ENCODE peak calls at places on chromosomes 11 and 22, in eight cellular contexts. Q is mammary epithelial cell; U is body of pancreas; A is heart left ventricle; B is esophagus squamous epithelium; H is cardiac muscle cell; F is effector memory CD4-positive, alpha-beta T cell; N is tibial nerve. V is an unnamed sample.

GRCh38 chr11:118263694-118264567 is at the start of gene MPZL2:
- DNase-seq in H (peak; percentile 17), B (no peak), U (peak; percentile 86), A (peak; percentile 17), F (no peak), Q (peak; percentile 98), N (no peak), V (peak; percentile 38)

GRCh38 chr11:25272214-25272613 is 775.4 kb downstream of the LUZP2 start:
- DNase-seq in U (no peak), B (no peak), Q (no peak), A (no peak), H (no peak), N (no peak), F (no peak), V (no peak)

GRCh38 chr11:1745701-1746320 is 4.6 kb downstream of the IFITM10 start:
- DNase-seq in B (no peak), U (peak; percentile 4), H (no peak), Q (no peak), A (no peak), F (no peak), N (no peak), V (no peak)

GRCh38 chr22:33726294-33726711 is 194.0 kb downstream of the LARGE1 start:
- DNase-seq in N (no peak), H (no peak), F (no peak), A (peak; percentile 16), Q (peak; percentile 60), U (peak; percentile 42), B (no peak), V (no peak)

GRCh38 chr11:64064374-64065140 is 28.8 kb downstream of the FLRT1 start:
- DNase-seq in U (no peak), H (no peak), B (no peak), N (no peak), F (no peak), Q (no peak), A (no peak), V (no peak)

GRCh38 chr11:133921513-133921912 is 35.3 kb downstream of the IGSF9B start:
- DNase-seq in F (no peak), U (no peak), N (no peak), A (no peak), Q (no peak), H (no peak), B (no peak), V (no peak)

GRCh38 chr11:104095791-104096190 is 59.4 kb downstream of the DDI1 start:
- DNase-seq in A (no peak), N (no peak), F (no peak), B (no peak), H (no peak), U (no peak), Q (no peak), V (no peak)

GRCh38 chr11:123475478-123475877 is 45.4 kb downstream of the GRAMD1B start:
- DNase-seq in B (no peak), N (no peak), H (peak; percentile 76), U (no peak), Q (no peak), F (no peak), A (no peak), V (peak; percentile 52)

GRCh38 chr11:47917643-47918369 is 62.6 kb upstream of the PTPRJ start:
- DNase-seq in B (peak; percentile 40), H (peak; percentile 65), F (no peak), A (peak; percentile 82), Q (no peak), N (peak; percentile 40), U (peak; percentile 93), V (peak; percentile 61)

GRCh38 chr11:61815790-61816735 is 740 bp downstream of the FADS1 start:
- DNase-seq in N (peak; percentile 44), A (peak; percentile 82), F (peak; percentile 59), Q (peak; percentile 83), U (peak; percentile 61), H (peak; percentile 67), B (no peak), V (peak; percentile 90)

GRCh38 chr11:65121865-65122696 is at the start of the genes FAU and MRPL49:
- DNase-seq in H (peak; percentile 99), F (peak; percentile 97), U (peak; percentile 99), Q (peak; percentile 97), A (peak; percentile 98), B (peak; percentile 95), N (peak; percentile 95), V (peak; percentile 98)

GRCh38 chr11:65120831-65121230 is 1.1 kb downstream of the FAU start:
- DNase-seq in U (no peak), H (no peak), F (no peak), B (no peak), Q (no peak), A (no peak), N (no peak), V (no peak)

GRCh38 chr11:65124480-65125196 is 2.5 kb downstream of the MRPL49 start:
- DNase-seq in A (no peak), H (no peak), F (no peak), Q (no peak), N (no peak), B (no peak), U (peak; percentile 9), V (no peak)

GRCh38 chr11:65119670-65119995 is 2.1 kb upstream of the ZNHIT2 start:
- DNase-seq in H (no peak), N (no peak), A (no peak), F (no peak), Q (no peak), B (no peak), U (peak; percentile 0), V (no peak)

GRCh38 chr11:65121447-65121864 is 478 bp downstream of the FAU start:
- DNase-seq in F (no peak), H (no peak), A (peak; percentile 15), N (no peak), U (no peak), Q (no peak), B (no peak), V (peak; percentile 50)
- H3K36me3 ChIP-seq in F (peaks cover 51% of the 10 kb centered on the region), H (peaks cover 20% of the 10 kb centered on the region), A (peaks cover 57% of the 10 kb centered on the region), N (peaks cover 57% of the 10 kb centered on the region), U (no peaks in the 10 kb centered on the region), Q (peaks cover 31% of the 10 kb centered on the region), B (peaks cover 15% of the 10 kb centered on the region), V (peaks cover 37% of the 10 kb centered on the region)

GRCh38 chr11:72840780-72841179 is 26.6 kb downstream of the ATG16L2 start:
- DNase-seq in A (no peak), B (no peak), U (no peak), F (no peak), N (no peak), Q (peak; percentile 54), H (no peak), V (no peak)
- H3K4me3 ChIP-seq in A (no peak overlapping the region), B (no peak overlapping the region), U (no peak overlapping the region), F (no peak overlapping the region), N (no peak overlapping the region), Q (no peak overlapping the region), H (no peak overlapping the region), V (no peak overlapping the region)

GRCh38 chr22:44344407-44344806 is 31.7 kb upstream of the SHISAL1 start:
- DNase-seq in A (no peak), U (no peak), F (no peak), H (no peak), B (no peak), Q (no peak), N (no peak), V (peak; percentile 23)

GRCh38 chr22:44338906-44339305 is 26.2 kb upstream of the SHISAL1 start:
- DNase-seq in H (no peak), A (no peak), Q (no peak), B (no peak), U (no peak), F (no peak), N (no peak), V (no peak)

GRCh38 chr22:44342347-44342956 is 29.7 kb upstream of the SHISAL1 start:
- DNase-seq in H (no peak), U (no peak), B (no peak), A (no peak), N (no peak), F (no peak), Q (no peak), V (no peak)

GRCh38 chr22:44340271-44341239 is 27.8 kb upstream of the SHISAL1 start:
- DNase-seq in A (no peak), Q (no peak), U (no peak), F (no peak), B (no peak), N (no peak), H (no peak), V (no peak)

DNA sequence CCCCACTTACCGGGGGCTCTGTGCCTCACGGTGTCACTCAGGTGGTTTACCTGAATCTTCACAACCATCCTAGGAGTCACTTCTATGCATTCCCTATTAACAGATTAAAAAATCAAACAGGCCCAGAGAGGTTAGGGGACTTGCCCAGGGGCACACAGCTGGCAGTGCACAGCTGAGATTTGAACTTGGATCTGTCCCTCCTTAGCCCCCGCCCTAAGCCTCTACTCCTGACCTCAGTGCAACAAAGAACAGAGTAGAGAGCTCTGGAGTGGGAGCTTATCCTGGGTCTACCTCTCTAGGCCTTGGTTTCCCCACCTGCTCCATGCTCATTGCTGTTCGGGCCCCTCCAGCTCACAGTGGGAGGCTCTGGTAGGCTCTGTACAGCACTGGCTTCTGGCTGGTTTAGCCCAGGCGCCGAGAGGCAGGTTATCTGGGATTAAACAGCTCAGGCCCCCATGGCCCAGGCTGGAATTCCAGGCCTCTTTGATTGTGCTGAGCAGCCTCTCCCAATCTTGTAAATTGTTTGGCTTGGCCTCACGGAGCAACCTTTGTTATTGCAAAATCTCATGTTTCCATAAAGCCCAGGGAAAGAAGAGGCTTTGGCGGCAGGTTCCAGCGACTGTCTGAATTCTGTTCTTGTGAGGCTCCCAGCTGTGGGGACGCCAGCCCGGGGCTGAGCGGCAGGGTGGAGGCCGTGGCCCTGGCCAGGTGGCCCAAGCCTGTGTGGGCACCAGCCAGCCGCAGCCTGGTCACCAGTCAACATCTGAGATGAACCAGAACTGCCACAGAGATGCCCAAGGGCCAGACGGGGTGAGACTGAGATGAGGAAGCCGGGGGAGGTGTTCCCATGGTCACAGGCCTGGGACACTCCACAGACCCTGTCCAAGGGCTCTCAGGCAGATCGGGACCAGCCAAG is 28.9 kb upstream of the SHISAL1 start:
- DNase-seq in F (no peak), A (no peak), B (no peak), H (peak; percentile 61), N (no peak), U (no peak), Q (no peak), V (peak; percentile 79)
- H3K27me3 ChIP-seq in F (no peaks in the 10 kb centered on the region), A (no peaks in the 10 kb centered on the region), B (no peaks in the 10 kb centered on the region), H (peaks cover 4% of the 10 kb centered on the region), N (no peaks in the 10 kb centered on the region), U (no peaks in the 10 kb centered on the region), Q (peaks cover 2% of the 10 kb centered on the region), V (no peaks in the 10 kb centered on the region)

GRCh38 chr22:23803001-23803819 is 16.4 kb downstream of the SMARCB1 start:
- DNase-seq in N (no peak), A (no peak), H (no peak), F (no peak), B (no peak), Q (no peak), U (no peak), V (peak; percentile 37)
- H3K36me3 ChIP-seq in N (peaks cover 97% of the 10 kb centered on the region), A (peaks cover 97% of the 10 kb centered on the region), H (peaks cover 54% of the 10 kb centered on the region), F (peaks cover 72% of the 10 kb centered on the region), B (peaks cover 28% of the 10 kb centered on the region), Q (peaks cover 18% of the 10 kb centered on the region), U (no peaks in the 10 kb centered on the region), V (peaks cover 44% of the 10 kb centered on the region)

V was measured in H7.